ENCODE peak calls at places on chromosomes 6 and 20, in eight cellular contexts. L is GM23338, A is PC-3, E is SK-N-MC, X is HepG2, R is GM23248, F is astrocyte, N is PC-9. S is an unnamed sample.

GRCh38 chr6:41659935-41660334 is 21.7 kb downstream of the MDFI start:
- DNase-seq in L (no peak), A (no peak), E (no peak), X (no peak), R (no peak), F (no peak), N (no peak), S (no peak)

GRCh38 chr6:131807644-131808459 is at the start of gene ENPP1:
- DNase-seq in L (peak), A (peak), E (no peak), X (peak), R (peak), F (peak), N (peak), S (peak)

GRCh38 chr6:159257846-159258245 is 88.6 kb downstream of the FNDC1 start:
- DNase-seq in L (no peak), A (no peak), E (no peak), X (no peak), R (peak), F (peak), N (no peak), S (no peak)

GRCh38 chr6:133814235-133814634 is 74.7 kb upstream of the TCF21 start:
- DNase-seq in L (no peak), A (no peak), E (no peak), X (no peak), R (no peak), F (no peak), N (no peak), S (peak)

GRCh38 chr20:58439974-58440767 is 51.1 kb downstream of the VAPB start:
- DNase-seq in L (no peak), A (no peak), E (no peak), X (no peak), R (no peak), F (no peak), N (no peak), S (no peak)

GRCh38 chr6:165301372-165302246 is 7.8 kb downstream of the C6orf118 start:
- DNase-seq in L (no peak), A (no peak), E (no peak), X (no peak), R (no peak), F (no peak), N (no peak), S (no peak)

GRCh38 chr6:43086022-43086658 is 10.0 kb downstream of the PTK7 start:
- DNase-seq in L (no peak), A (no peak), E (peak), X (no peak), R (peak), F (no peak), N (no peak), S (peak)

GRCh38 chr6:125110056-125110455 is 43.5 kb upstream of the TPD52L1 start:
- DNase-seq in L (no peak), A (no peak), E (no peak), X (no peak), R (no peak), F (no peak), N (no peak), S (no peak)

GRCh38 chr20:14700641-14700965 is 363.2 kb upstream of the FLRT3 start:
- DNase-seq in L (no peak), A (peak), E (no peak), X (no peak), R (peak), F (peak), N (no peak), S (no peak)

GRCh38 chr20:35091808-35092523 is 641 bp downstream of the TRPC4AP start:
- DNase-seq in L (no peak), A (no peak), E (no peak), X (peak), R (peak), F (peak), N (no peak), S (peak)

GRCh38 chr6:124273701-124274100 is 470.0 kb downstream of the NKAIN2 start:
- DNase-seq in L (no peak), A (no peak), E (no peak), X (no peak), R (no peak), F (no peak), N (no peak), S (no peak)

GRCh38 chr6:13248053-13248452 is 80.3 kb downstream of the TBC1D7 start:
- DNase-seq in L (peak), A (peak), E (no peak), X (peak), R (no peak), F (peak), N (no peak), S (peak)

GRCh38 chr6:154565331-154565730 is 54.8 kb upstream of the CNKSR3 start:
- DNase-seq in L (no peak), A (no peak), E (no peak), X (no peak), R (no peak), F (no peak), N (no peak), S (no peak)

GRCh38 chr20:56414842-56415765 is 3.0 kb downstream of the CASS4 start:
- DNase-seq in L (no peak), A (no peak), E (no peak), X (no peak), R (peak), F (peak), N (no peak), S (no peak)

GRCh38 chr20:45010399-45010828 is 44.1 kb downstream of the STK4 start:
- DNase-seq in L (no peak), A (peak), E (no peak), X (no peak), R (peak), F (peak), N (no peak), S (no peak)

GRCh38 chr20:24662756-24663399 is 193.4 kb downstream of the SYNDIG1 start:
- DNase-seq in L (no peak), A (no peak), E (no peak), X (no peak), R (peak), F (peak), N (no peak), S (no peak)

GRCh38 chr6:109076421-109076820 is 18.2 kb downstream of the SESN1 start:
- DNase-seq in L (no peak), A (no peak), E (no peak), X (no peak), R (peak), F (no peak), N (no peak), S (no peak)

GRCh38 chr6:136529655-136530054 is 20.6 kb downstream of the MAP7 start:
- DNase-seq in L (no peak), A (no peak), E (no peak), X (no peak), R (no peak), F (no peak), N (no peak), S (no peak)

GRCh38 chr6:37511910-37512399 is 12.3 kb upstream of the CCDC167 start:
- DNase-seq in L (no peak), A (no peak), E (no peak), X (no peak), R (no peak), F (no peak), N (no peak), S (no peak)

GRCh38 chr6:40484066-40484465 is 103.1 kb downstream of the LRFN2 start:
- DNase-seq in L (no peak), A (no peak), E (no peak), X (no peak), R (no peak), F (no peak), N (no peak), S (no peak)

GRCh38 chr6:44898296-44898930 is 429.7 kb upstream of the RUNX2 start:
- DNase-seq in L (no peak), A (no peak), E (no peak), X (no peak), R (peak), F (peak), N (no peak), S (no peak)

GRCh38 chr6:79413562-79414002 is 123.6 kb downstream of the LCA5 start:
- DNase-seq in L (no peak), A (peak), E (peak), X (no peak), R (peak), F (peak), N (no peak), S (peak)

GRCh38 chr6:16671302-16672289 is 89.7 kb downstream of the ATXN1 start:
- DNase-seq in L (peak), A (peak), E (no peak), X (peak), R (no peak), F (no peak), N (no peak), S (no peak)

GRCh38 chr6:105075210-105075609 is 104.6 kb downstream of the POPDC3 start:
- DNase-seq in L (no peak), A (no peak), E (no peak), X (no peak), R (no peak), F (no peak), N (no peak), S (no peak)

GRCh38 chr6:11194399-11195274 is 37.8 kb downstream of the NEDD9 start:
- DNase-seq in L (peak), A (no peak), E (no peak), X (no peak), R (no peak), F (peak), N (no peak), S (peak)

DNA sequence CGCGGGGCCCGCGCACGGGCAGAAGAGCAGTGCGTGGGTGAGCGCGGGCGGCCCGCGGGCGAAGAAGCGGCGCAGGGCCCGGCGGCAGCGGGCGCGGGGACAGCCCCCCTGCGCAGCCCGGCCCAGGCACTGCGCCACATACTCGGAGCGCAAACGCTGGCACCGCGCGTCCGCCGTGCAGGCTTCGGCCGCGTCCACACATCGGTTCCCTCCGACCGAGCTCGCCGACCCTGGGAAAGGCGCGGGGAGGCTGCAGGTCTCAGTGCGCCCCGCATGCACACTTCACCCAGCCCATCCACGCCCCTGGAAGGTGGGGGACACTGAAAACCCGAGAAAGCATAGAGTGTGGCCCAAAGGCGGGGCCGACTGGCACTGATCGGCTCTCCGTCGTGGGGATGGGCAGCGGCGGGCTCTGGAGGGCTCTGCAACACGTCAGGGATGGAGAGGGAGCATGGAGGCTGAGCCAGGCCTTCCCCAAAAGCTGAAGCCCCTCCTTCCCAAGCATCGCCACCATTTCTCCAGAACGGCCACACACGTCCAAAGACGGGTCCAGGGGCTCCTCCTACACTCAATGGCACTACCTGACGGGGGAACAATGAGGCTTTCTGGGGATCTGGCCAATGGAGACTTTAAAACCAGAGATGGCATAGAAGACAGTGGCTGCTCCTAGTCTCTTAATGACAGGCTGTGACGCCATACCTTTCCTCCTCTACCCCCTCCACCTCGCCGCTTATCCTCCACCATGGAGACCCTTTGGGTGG is 2.0 kb downstream of the GFRA4 start:
- DNase-seq in L (peak), A (no peak), E (no peak), X (no peak), R (peak), F (no peak), N (no peak), S (no peak)
- TF ChIP-seq EZH2 in L (peak), A (peak), E (no peak), X (no peak), R (no peak), F (peak), N (no peak), S (peak)

DNA sequence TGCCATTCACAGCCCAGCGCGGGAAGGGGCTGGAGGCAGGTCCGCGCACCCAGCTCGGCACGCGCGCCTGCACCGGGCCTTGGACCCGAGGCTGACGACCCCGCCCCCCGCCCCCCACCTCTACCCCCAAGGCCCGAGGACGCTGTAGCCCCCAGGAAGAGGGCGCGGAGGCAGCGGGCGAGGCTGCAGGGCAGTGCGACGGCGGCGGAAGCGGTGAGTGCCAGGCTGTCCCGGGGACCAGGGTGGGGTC is 1.2 kb downstream of the LIME1 start:
- DNase-seq in L (peak), A (no peak), E (no peak), X (peak), R (no peak), F (no peak), N (no peak), S (no peak)
- H3K4me3 ChIP-seq in L (peak), A (no peak), E (no peak), X (peak), R (no peak), F (no peak), N (no peak), S (no peak)

GRCh38 chr6:149452062-149452939 is 32.5 kb downstream of the ZC3H12D start:
- DNase-seq in L (no peak), A (no peak), E (no peak), X (peak), R (no peak), F (no peak), N (no peak), S (no peak)

GRCh38 chr6:149453597-149454340 is 31.0 kb downstream of the ZC3H12D start:
- DNase-seq in L (no peak), A (no peak), E (no peak), X (no peak), R (peak), F (no peak), N (peak), S (no peak)

GRCh38 chr6:149450679-149451360 is 34.0 kb downstream of the ZC3H12D start:
- DNase-seq in L (peak), A (no peak), E (no peak), X (no peak), R (peak), F (no peak), N (peak), S (no peak)

GRCh38 chr6:149449831-149450678 is 34.8 kb downstream of the ZC3H12D start:
- DNase-seq in L (no peak), A (no peak), E (no peak), X (no peak), R (no peak), F (no peak), N (no peak), S (no peak)

DNA sequence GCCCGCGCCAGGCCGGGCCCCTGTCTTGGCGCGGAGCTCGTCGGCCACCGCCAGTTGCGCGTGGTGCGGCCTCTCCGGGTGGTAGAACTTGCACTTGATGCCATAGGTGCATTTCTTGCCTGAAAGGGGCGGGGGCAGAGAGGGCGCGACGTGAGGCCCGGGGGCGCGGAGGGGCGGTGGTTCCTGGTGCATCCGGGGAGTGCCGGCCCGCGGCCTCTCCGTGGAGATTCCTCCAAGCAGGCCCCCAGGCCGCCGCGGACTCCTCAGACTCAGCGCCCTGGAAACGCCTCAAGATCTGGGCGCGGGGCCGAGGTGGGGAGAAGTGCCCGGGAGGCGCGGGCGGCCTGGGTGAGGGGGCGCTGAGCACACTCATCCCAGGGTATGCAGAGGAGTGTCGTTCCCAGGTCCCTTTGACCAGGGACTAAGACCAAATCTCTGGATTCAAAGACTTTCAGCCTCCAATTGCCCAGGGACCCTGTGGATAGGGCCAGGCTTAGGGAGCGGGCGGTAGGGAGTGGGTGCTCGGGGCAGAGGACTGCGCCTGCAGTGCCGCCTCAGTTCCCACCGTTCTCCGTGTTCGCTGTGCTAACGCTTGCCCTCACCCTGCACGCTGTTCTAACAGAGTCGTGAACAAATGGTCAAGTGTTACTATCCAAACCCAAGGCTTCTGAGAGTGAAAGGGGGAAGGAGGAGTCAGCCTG is 33.3 kb downstream of the ZC3H12D start:
- DNase-seq in L (peak), A (no peak), E (no peak), X (no peak), R (peak), F (no peak), N (no peak), S (no peak)
- TF ChIP-seq EZH2 in L (peak), A (no peak), E (no peak), X (no peak), R (no peak), F (no peak), N (no peak), S (no peak)

GRCh38 chr6:5339757-5340156 is 78.4 kb downstream of the FARS2 start:
- DNase-seq in L (no peak), A (no peak), E (no peak), X (no peak), R (no peak), F (no peak), N (no peak), S (no peak)

GRCh38 chr6:5335020-5335419 is 73.7 kb downstream of the FARS2 start:
- DNase-seq in L (no peak), A (no peak), E (no peak), X (no peak), R (no peak), F (no peak), N (no peak), S (no peak)

GRCh38 chr6:5341845-5342244 is 80.5 kb downstream of the FARS2 start:
- DNase-seq in L (no peak), A (no peak), E (no peak), X (no peak), R (no peak), F (no peak), N (no peak), S (no peak)

GRCh38 chr6:5337573-5337972 is 76.3 kb downstream of the FARS2 start:
- DNase-seq in L (peak), A (peak), E (no peak), X (no peak), R (peak), F (peak), N (no peak), S (peak)

GRCh38 chr6:5338177-5338960 is 77.1 kb downstream of the FARS2 start:
- DNase-seq in L (no peak), A (no peak), E (no peak), X (no peak), R (no peak), F (no peak), N (no peak), S (no peak)
- H3K4me3 ChIP-seq in L (no peak), A (no peak), E (no peak), X (no peak), R (no peak), F (no peak), N (no peak), S (no peak)

DNA sequence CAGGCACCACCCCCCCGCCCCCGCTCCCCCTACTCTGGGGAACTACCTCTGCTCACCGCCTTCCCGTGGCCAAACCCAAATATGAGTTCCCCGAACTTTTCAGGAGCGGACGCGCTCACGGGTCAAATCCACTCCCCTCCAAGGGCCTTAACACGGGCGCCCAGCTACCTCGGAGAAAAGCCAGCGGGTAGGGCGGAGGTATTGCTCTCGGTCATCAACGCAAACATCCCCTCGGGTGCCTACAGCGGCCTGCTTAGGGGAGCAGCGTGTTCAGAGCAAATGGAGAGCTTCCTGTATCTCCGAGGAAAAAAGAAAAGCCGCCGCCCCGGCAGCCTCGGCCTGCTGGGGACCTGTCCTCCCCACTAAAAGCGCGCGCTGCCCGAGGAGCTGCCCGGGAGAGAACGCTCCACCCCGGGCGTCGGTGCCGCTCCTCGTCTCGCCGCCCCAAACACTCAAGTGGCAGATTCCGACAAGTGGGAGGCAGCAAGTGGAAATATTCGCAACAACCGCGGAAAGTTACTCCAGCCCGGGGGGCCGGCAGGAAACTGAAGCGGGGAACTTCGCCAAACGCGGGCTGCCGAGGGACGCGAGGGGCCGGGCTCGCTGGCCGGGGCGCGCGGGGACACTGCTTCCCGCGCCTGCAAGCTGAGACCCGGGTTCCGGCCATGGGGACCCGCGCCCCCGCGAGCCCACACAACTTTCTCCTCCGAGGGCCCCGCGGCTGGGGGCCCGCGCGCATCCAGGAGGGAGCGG is 669 bp downstream of the PTPRT start:
- DNase-seq in L (peak), A (no peak), E (no peak), X (no peak), R (no peak), F (no peak), N (no peak), S (no peak)
- TF ChIP-seq EZH2 in L (peak), A (peak), E (no peak), X (no peak), R (peak), F (peak), N (no peak), S (peak)